ENCODE peak calls at places on chromosomes 1 and 21, in eight cellular contexts. R is gastrocnemius medialis; E is endodermal cell; T is OCI-LY7; K is aorta; Z is CD8-positive, alpha-beta T cell; Q is GM23248; V is neural progenitor cell. P is an unnamed sample. For H3K36me3 and H3K9me3, the result is how much of the 10 kb centered on the place peaks cover.

GRCh38 chr21:44867999-44868700 is 5.3 kb downstream of the PTTG1IP start:
- DNase-seq in R (no peak), E (no peak), T (no peak), K (peak), Z (peak), Q (no peak), V (no peak), P (no peak)

GRCh38 chr1:203627819-203628184 is 1.2 kb downstream of the ATP2B4 start:
- DNase-seq in R (peak), E (peak), T (peak), K (peak), Z (no peak), Q (peak), V (peak), P (no peak)

GRCh38 chr1:232769718-232770117 is 35.5 kb upstream of the MAP10 start:
- DNase-seq in R (no peak), E (no peak), T (no peak), K (no peak), Z (no peak), Q (peak), V (peak), P (no peak)

GRCh38 chr1:31739281-31739853 is 24.8 kb downstream of the ADGRB2 start:
- DNase-seq in R (no peak), E (peak), T (peak), K (no peak), Z (no peak), Q (no peak), V (peak), P (no peak)

GRCh38 chr1:204075116-204075636 is 2.3 kb downstream of the SOX13 start:
- DNase-seq in R (no peak), E (peak), T (no peak), K (peak), Z (no peak), Q (peak), V (peak), P (no peak)

GRCh38 chr1:24052119-24052695 is 59.7 kb downstream of the MYOM3 start:
- DNase-seq in R (no peak), E (no peak), T (no peak), K (no peak), Z (no peak), Q (no peak), V (no peak), P (no peak)

GRCh38 chr1:226098870-226099832 is 36.6 kb downstream of the H3-3A start:
- DNase-seq in R (no peak), E (no peak), T (no peak), K (no peak), Z (no peak), Q (peak), V (no peak), P (no peak)

GRCh38 chr21:41933259-41934079 is 20.3 kb downstream of the C2CD2 start:
- DNase-seq in R (no peak), E (no peak), T (no peak), K (no peak), Z (no peak), Q (peak), V (no peak), P (peak)

GRCh38 chr1:227805606-227806197 is 9.8 kb upstream of the PRSS38 start:
- DNase-seq in R (peak), E (no peak), T (no peak), K (no peak), Z (no peak), Q (peak), V (no peak), P (peak)

GRCh38 chr1:169044296-169044695 is 62.2 kb upstream of the ATP1B1 start:
- DNase-seq in R (no peak), E (no peak), T (peak), K (no peak), Z (peak), Q (no peak), V (no peak), P (no peak)

GRCh38 chr1:33004628-33005027 is 32.1 kb downstream of the AK2 start:
- DNase-seq in R (no peak), E (no peak), T (no peak), K (no peak), Z (no peak), Q (peak), V (no peak), P (no peak)

GRCh38 chr1:94351441-94351840 is 66.7 kb upstream of the ABCD3 start:
- DNase-seq in R (no peak), E (no peak), T (no peak), K (no peak), Z (no peak), Q (no peak), V (no peak), P (no peak)

GRCh38 chr1:25006770-25007169 is 76.7 kb upstream of the RUNX3 start:
- DNase-seq in R (no peak), E (no peak), T (no peak), K (no peak), Z (no peak), Q (no peak), V (no peak), P (no peak)

GRCh38 chr1:7471836-7472235 is 299.3 kb upstream of the VAMP3 start:
- DNase-seq in R (no peak), E (no peak), T (no peak), K (no peak), Z (no peak), Q (peak), V (no peak), P (peak)

GRCh38 chr1:226542623-226543103 is 5.9 kb upstream of the STUM start:
- DNase-seq in R (peak), E (no peak), T (no peak), K (no peak), Z (no peak), Q (no peak), V (no peak), P (no peak)

GRCh38 chr1:60923287-60924110 is 158.9 kb upstream of the NFIA start:
- DNase-seq in R (no peak), E (no peak), T (no peak), K (no peak), Z (no peak), Q (no peak), V (no peak), P (no peak)

GRCh38 chr21:28018741-28019669 is 973.7 kb downstream of the LTN1 start:
- DNase-seq in R (peak), E (peak), T (peak), K (no peak), Z (peak), Q (no peak), V (no peak), P (peak)

GRCh38 chr1:181812211-181812610 is 249.3 kb downstream of the ZNF648 start:
- DNase-seq in R (no peak), E (no peak), T (no peak), K (no peak), Z (no peak), Q (no peak), V (peak), P (no peak)

GRCh38 chr1:44559361-44559760 is 114.9 kb downstream of the TMEM53 start:
- DNase-seq in R (no peak), E (no peak), T (no peak), K (peak), Z (no peak), Q (no peak), V (no peak), P (no peak)

GRCh38 chr1:15851251-15852035 is 3.9 kb downstream of the SPEN start:
- DNase-seq in R (no peak), E (no peak), T (peak), K (no peak), Z (no peak), Q (peak), V (peak), P (no peak)

GRCh38 chr1:15852828-15853302 is 5.4 kb downstream of the SPEN start:
- DNase-seq in R (no peak), E (no peak), T (no peak), K (no peak), Z (no peak), Q (no peak), V (no peak), P (no peak)

GRCh38 chr1:15849775-15850449 is 2.4 kb downstream of the SPEN start:
- DNase-seq in R (no peak), E (peak), T (peak), K (no peak), Z (no peak), Q (peak), V (peak), P (peak)

GRCh38 chr1:15850450-15851079 is 3.1 kb downstream of the SPEN start:
- DNase-seq in R (no peak), E (no peak), T (no peak), K (no peak), Z (no peak), Q (peak), V (no peak), P (no peak)

GRCh38 chr1:15852036-15852827 is 4.7 kb downstream of the SPEN start:
- DNase-seq in R (no peak), E (no peak), T (peak), K (no peak), Z (no peak), Q (peak), V (no peak), P (no peak)
- H3K4me3 ChIP-seq in R (peak), E (no peak), T (peak), K (no peak), Z (no peak), Q (no peak), V (no peak), P (no peak)

GRCh38 chr1:245908543-245908942 is 598.5 kb downstream of the SMYD3 start:
- DNase-seq in R (no peak), E (no peak), T (no peak), K (no peak), Z (no peak), Q (no peak), V (no peak), P (no peak)
- H3K36me3 ChIP-seq in R (under half), E (under half), T (under half), K (under half), Z (under half), Q (under half), V (under half), P (under half)

DNA sequence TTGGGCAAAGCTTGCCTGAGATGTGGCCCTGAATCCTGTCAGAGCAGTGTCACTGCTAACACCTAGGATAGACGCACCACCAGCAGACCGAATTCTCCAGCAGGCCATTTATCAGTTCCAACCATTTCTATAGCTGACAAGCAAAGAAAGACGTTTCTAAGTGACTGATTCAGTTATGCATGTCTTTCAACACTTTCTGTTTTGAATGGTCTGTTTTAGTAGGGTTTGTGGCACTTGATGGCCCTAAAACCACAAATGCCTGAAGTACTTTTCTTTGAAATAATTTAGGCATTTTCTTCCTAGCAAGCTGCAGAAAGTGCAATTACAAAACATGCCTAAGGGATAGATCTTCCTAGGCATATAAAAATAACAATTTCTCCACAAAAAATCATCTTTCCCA is 439.4 kb downstream of the TTLL7 start:
- DNase-seq in R (no peak), E (no peak), T (no peak), K (no peak), Z (no peak), Q (no peak), V (no peak), P (no peak)
- H3K9me3 ChIP-seq in R (under half), E (under half), T (under half), K (under half), Z (under half), Q (under half), V (under half), P (under half)

DNA sequence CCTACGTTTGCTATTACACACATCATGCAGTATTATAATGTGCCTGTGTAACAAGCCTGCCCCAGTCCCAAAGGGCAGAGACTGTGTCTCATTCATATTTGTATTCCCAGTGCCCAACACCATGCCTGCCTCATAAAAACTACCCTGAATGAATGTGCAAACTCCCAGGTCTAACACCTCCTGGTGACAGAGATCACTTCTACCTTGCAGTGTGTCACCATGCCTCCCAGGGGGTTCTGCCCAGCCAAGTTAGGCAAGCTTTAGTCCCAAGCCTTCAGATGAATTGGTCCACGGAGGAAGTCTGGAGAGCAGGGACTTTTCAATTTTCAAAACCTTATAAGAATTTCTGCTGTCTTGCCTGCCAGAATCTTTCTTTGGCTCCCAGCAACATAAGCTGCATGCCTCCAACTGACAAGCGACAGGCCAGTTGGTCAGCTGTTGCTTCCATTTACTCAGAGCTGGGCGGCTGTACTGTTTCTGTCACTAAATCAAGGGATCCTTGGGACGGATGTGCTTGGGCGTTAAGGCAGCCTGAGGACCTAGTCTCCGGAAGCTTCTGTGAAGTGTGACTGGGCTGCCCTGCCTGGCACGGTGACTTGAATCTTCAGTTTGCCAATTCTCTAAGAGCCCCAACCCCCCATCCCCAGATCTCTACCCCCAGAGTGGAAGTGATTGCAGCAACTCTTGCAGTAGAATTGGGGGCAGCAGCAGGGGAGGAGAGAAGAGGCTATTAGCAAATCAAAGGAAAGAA is 1.2 kb downstream of the RXRG start:
- DNase-seq in R (peak), E (peak), T (no peak), K (no peak), Z (no peak), Q (no peak), V (peak), P (no peak)
- H3K4me3 ChIP-seq in R (peak), E (peak), T (no peak), K (no peak), Z (no peak), Q (no peak), V (peak), P (no peak)

P was measured in MG63.